ENCODE peak calls at places on chromosomes 16 and 17, in four cellular contexts. X is stomach, E is HAP-1, V is coronary artery. D is an unnamed sample.

GRCh38 chr17:29102741-29103181 is 59.8 kb downstream of the PIPOX start:
- DNase-seq in X (no peak), E (no peak), V (no peak), D (no peak)

GRCh38 chr17:72176902-72177660 is 56.3 kb downstream of the SOX9 start:
- DNase-seq in X (no peak), E (no peak), V (no peak), D (no peak)

GRCh38 chr17:28133562-28133970 is 91.1 kb downstream of the NLK start:
- DNase-seq in X (no peak), E (no peak), V (no peak), D (no peak)

GRCh38 chr17:1941241-1942065 is 83.7 kb downstream of the RTN4RL1 start:
- DNase-seq in X (no peak), E (no peak), V (peak; percentile 63), D (no peak)

GRCh38 chr17:69592692-69593350 is 178.3 kb downstream of the MAP2K6 start:
- DNase-seq in X (no peak), E (no peak), V (no peak), D (no peak)

GRCh38 chr17:8192070-8192815 is 2.3 kb upstream of the BORCS6 start:
- DNase-seq in X (peak; percentile 78), E (peak; percentile 84), V (peak; percentile 93), D (no peak)

GRCh38 chr17:10036511-10037061 is 131.5 kb upstream of the RCVRN start:
- DNase-seq in X (no peak), E (no peak), V (peak; percentile 85), D (no peak)

GRCh38 chr17:47119746-47120520 is 69.2 kb downstream of the CDC27 start:
- DNase-seq in X (no peak), E (no peak), V (no peak), D (no peak)

GRCh38 chr16:67951485-67951884 is 7.6 kb upstream of the LCAT start:
- DNase-seq in X (no peak), E (no peak), V (no peak), D (no peak)

GRCh38 chr16:53666816-53667415 is 36.7 kb downstream of the RPGRIP1L start:
- DNase-seq in X (no peak), E (peak; percentile 33), V (no peak), D (no peak)

GRCh38 chr16:89918453-89919347 is at the start of gene MC1R:
- DNase-seq in X (no peak), E (peak; percentile 85), V (no peak), D (no peak)

GRCh38 chr17:38598536-38598935 is 7.2 kb downstream of the SRCIN1 start:
- DNase-seq in X (peak; percentile 82), E (peak; percentile 88), V (no peak), D (peak; percentile 89)

GRCh38 chr17:27654654-27655524 is 23.9 kb downstream of the LGALS9 start:
- DNase-seq in X (peak; percentile 75), E (peak; percentile 92), V (no peak), D (peak; percentile 68)

GRCh38 chr17:17200831-17201230 is 5.3 kb downstream of the PLD6 start:
- DNase-seq in X (no peak), E (no peak), V (no peak), D (no peak)

GRCh38 chr16:89922884-89923639 is at the start of gene TUBB3:
- DNase-seq in X (peak; percentile 69), E (peak; percentile 90), V (no peak), D (no peak)

DNA sequence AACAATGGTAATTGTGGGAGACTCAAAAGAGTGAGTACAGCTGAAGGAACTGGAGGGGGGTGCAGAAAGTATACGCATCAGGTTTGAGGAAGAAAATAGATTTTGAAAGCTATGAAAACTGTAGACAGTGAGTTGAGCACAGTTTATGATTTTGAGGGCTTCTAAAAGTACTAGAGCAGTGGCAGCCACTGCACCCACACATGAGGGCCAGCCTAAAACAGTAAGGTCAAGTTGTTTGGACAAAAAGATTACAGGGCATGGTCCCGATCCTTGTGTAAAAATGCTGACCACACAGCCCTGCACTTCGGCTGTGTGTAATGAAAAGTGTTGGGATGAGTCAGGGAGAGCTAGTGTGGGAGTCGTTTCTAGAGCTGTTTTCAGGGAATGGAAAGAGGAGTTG is 2282.1 kb downstream of the TP53TG3F start:
- DNase-seq in X (no peak), E (no peak), V (no peak), D (no peak)
- H3K4me3 ChIP-seq in X (no peak overlapping the region), E (no peak overlapping the region), V (no peak overlapping the region), D (no peak overlapping the region)

DNA sequence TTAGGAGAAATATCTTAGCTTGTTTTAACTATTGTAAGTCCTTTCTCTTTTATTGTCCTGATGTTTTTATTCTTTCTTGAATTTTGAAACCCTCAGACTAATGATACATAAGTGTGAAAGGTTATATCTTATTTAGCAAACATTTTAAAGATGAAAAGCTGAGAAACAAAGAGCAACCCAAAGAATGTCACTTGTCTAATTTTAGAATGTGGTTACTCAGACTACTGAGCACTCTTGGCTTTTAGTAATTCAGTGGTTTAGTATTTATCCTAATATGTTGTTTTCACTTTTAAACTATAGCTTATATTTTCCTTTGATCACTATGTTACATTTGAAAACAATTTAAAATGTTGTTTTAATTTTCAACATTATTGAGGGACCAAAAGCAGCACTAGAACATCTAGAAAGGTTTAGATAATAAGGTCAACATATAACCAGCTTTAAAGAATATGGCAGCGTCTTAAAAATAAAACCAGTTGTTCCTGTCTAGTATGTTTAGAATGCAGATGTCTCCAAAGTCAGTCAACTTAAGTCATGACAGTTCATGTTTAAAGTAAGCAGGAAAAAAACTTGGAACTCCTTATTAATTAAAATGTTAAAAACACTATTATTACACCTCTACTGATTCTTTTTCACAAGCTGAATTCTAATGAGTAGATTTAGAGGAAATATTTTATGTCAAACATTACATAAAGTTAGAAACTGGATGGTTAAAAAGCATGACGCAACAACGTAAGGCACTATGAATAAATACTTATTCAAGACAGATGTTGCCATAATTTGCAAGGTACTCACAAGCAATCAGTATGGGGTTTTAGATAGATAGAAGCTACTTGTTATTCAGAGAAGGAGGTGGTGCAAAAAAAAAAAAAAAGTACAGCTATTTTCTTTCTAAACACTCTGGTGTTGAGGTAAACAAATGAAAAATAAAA is 2.4 kb downstream of the MBTD1 start:
- DNase-seq in X (no peak), E (no peak), V (no peak), D (no peak)
- H3K4me3 ChIP-seq in X (no peak overlapping the region), E (no peak overlapping the region), V (no peak overlapping the region), D (peak overlapping the region; percentile 96)

GRCh38 chr16:30893082-30893743 is 664 bp downstream of the BCL7C start:
- DNase-seq in X (no peak), E (no peak), V (no peak), D (no peak)

GRCh38 chr16:30894540-30895368 is 877 bp upstream of the BCL7C start:
- DNase-seq in X (no peak), E (no peak), V (no peak), D (no peak)

GRCh38 chr16:30893744-30894539 is at the start of gene BCL7C:
- DNase-seq in X (peak; percentile 94), E (peak; percentile 97), V (peak; percentile 93), D (peak; percentile 76)

GRCh38 chr16:30889721-30890120 is 4.2 kb downstream of the BCL7C start:
- DNase-seq in X (no peak), E (no peak), V (no peak), D (no peak)

GRCh38 chr16:30892670-30893069 is 1.2 kb downstream of the BCL7C start:
- DNase-seq in X (no peak), E (no peak), V (no peak), D (no peak)
- H3K4me3 ChIP-seq in X (peak overlapping the region; percentile 72), E (no peak overlapping the region), V (peak overlapping the region; percentile 82), D (no peak overlapping the region)

DNA sequence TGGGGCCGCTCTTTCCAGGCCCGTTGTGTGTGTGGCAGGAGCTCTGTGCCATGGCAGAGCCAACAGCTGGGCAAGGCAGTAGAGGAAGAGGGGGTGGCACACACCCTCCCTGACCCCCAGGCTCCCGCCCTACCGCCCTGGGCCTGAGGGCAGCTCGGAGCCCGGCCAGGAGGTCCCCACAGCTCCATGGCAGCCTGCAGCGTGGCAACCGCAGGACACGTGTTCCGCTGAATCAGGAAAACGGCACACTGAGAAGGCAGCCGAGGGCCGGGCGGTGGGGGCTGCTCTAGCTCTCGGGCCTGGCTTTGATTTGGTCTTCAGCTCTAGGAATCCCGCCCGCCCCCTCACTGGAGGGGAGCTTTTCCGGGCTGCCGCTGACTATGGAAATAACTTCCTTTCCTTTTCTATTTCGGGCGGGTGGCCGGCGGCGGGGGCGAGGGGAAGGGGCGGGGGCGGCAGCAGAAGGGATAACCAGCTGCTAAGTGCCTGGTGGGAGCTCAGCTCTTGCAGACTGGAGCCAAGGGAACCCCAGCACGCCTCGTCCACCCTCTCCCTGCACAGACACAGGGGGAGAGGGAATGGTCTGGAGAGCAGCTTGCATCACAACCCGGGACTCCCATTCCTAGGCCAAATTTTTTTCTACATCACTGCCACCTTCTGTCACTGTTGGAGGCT is 24.7 kb upstream of the MRPS23 start:
- DNase-seq in X (no peak), E (no peak), V (peak; percentile 92), D (peak; percentile 88)
- H3K4me3 ChIP-seq in X (no peak overlapping the region), E (no peak overlapping the region), V (peak overlapping the region; percentile 57), D (no peak overlapping the region)

DNA sequence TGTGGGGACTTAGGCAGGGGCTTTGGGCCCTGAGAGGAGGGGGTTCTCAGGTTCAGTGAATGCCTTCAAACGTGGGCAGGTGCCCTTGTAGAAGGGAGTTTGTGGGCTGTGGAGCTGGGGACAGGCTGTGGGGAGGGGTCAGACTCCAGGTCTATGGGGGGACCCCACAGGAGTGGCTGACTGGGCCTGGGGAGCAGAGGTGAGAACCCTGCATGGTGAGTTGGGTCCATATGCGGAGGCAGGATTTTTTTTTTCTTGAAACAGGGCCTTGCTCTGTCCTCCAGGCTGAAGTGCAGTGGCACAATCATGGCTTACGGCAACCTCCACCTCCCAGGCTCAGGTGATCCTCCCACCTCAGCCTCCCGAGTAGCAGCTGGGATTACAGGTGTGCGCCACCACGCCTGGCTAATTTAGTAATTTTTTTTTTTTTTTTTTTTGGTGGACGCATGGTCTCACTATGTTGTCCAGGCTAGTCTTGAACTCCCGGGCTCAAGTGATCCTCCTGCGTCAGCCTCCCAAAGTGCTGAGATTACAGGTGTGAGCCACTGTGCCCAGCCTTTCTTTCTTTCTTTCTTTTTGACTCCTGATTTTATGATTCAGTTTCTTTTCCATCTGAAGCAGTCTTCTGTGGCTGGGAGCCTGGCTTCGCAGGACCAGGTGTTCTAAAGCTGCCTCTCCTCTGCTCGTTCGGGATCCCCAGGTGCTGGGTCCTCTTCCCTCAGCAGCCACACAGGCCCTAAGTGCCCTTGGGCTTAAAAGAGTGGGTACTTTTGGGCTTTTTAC is 19.0 kb upstream of the ADCY7 start:
- DNase-seq in X (no peak), E (no peak), V (no peak), D (no peak)
- H3K4me3 ChIP-seq in X (no peak overlapping the region), E (peak overlapping the region; percentile 66), V (peak overlapping the region; percentile 87), D (no peak overlapping the region)

GRCh38 chr16:57533366-57533617 is 3.1 kb downstream of the CCDC102A start:
- DNase-seq in X (no peak), E (peak; percentile 2), V (no peak), D (no peak)
- H3K4me3 ChIP-seq in X (no peak overlapping the region), E (no peak overlapping the region), V (peak overlapping the region; percentile 59), D (no peak overlapping the region)

D was measured in NT2/D1.